ENCODE peak calls at places on chromosomes 4 and X, in six cellular contexts. W is PC-9, T is astrocyte of the spinal cord, F is right lobe of liver, V is AG10803, P is stomach. A is an unnamed sample.

GRCh38 chrX:3256868-3257267 is 89.6 kb downstream of the MXRA5 start:
- DNase-seq in T (no peak), P (no peak), V (no peak), W (no peak), F (no peak), A (no peak)

GRCh38 chrX:96924581-96924980 is 40.9 kb downstream of the RPA4 start:
- DNase-seq in F (no peak), T (no peak), P (no peak), W (no peak), V (no peak), A (no peak)

GRCh38 chr4:28788929-28789490 is 1928.4 kb downstream of the STIM2 start:
- DNase-seq in V (no peak), F (no peak), P (no peak), W (no peak), T (no peak), A (no peak)

GRCh38 chrX:152202886-152203285 is 64.5 kb upstream of the MAGEA10 start:
- DNase-seq in P (no peak), T (no peak), W (no peak), V (no peak), F (no peak), A (no peak)

GRCh38 chr4:57905965-57906364 is 795.8 kb upstream of the IGFBP7 start:
- DNase-seq in V (no peak), T (no peak), W (peak; percentile 1), F (no peak), P (no peak), A (no peak)

GRCh38 chrX:20623448-20623847 is 356.7 kb upstream of the RPS6KA3 start:
- DNase-seq in W (no peak), T (peak; percentile 5), F (no peak), V (no peak), P (no peak), A (no peak)

GRCh38 chrX:150873616-150874015 is 24.9 kb downstream of the CD99L2 start:
- DNase-seq in F (peak; percentile 47), W (peak; percentile 18), T (peak; percentile 35), V (no peak), P (peak; percentile 37), A (no peak)

GRCh38 chr4:88143504-88143903 is 14.9 kb downstream of the ABCG2 start:
- DNase-seq in W (no peak), P (no peak), T (peak; percentile 65), F (no peak), V (no peak), A (no peak)

GRCh38 chrX:78024349-78025108 is 55.1 kb upstream of the PGAM4 start:
- DNase-seq in W (peak; percentile 32), V (no peak), T (no peak), F (no peak), P (peak; percentile 71), A (no peak)

GRCh38 chrX:15497865-15498264 is 2.7 kb upstream of the BMX start:
- DNase-seq in F (no peak), V (peak; percentile 15), T (peak; percentile 24), P (peak; percentile 47), W (peak; percentile 61), A (no peak)

DNA sequence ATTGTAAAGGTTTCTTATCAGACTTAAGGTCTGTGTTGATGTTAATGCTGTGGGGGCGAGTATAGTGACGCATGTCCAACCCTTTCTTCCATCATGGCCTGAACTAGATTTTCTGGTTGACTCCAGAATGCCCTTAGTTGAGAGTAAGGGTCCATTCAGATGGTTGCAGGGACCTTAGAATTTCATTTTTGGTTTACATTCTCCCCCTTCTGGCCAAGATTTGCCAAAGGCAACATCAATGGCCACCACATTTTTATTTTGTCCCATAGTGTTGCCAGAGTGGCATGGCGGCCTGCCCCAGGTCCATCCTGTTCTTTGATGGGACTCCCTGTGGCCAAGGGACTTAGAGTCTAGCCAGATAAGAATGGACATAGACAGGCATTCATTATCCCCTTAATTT is 368.5 kb downstream of the GPM6A start:
- DNase-seq in T (no peak), F (no peak), V (no peak), P (no peak), W (no peak), A (no peak)
- TF ChIP-seq CTCF in T (peak; percentile 25), F (no peak), V (peak; percentile 16), P (no peak), W (no peak), A (no peak)

DNA sequence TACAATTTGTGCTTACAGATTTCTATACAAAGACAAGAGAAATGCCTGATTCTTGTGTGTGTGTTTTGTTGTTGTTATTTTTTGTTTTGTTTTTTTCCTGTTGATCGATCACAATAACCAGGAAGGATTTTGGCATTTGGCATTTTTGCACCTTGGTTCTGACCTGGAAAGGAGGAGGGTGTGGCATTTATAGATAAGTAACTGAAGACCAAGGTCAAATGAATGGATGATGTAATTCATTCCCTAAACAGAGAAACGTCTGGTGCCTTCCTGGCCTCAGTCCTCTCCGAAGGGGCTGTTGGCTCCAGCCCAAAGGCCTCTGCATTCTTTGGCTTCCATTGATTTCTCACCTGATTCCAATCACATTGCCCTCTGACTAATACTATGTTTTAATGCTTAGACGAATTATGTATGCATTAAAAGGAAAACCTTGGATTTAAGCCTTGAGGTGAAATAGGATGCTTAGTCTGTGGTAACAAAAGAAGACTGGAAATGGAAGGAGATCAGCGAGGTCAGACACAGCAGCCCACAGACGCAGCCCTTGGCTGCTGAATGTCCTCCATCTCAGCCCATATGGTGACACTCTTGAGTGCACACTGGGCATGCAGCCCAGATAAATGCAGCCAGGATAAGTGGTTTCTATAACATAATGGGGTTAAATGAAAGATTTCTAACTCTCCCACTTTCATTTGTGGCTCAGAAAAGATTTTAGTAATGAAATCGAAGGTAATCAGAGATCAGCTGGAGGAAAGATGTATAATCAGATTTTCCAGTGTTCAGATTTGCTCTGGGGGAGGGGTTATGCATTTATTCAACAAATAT is 60.5 kb upstream of the TRIM2 start:
- DNase-seq in W (peak; percentile 68), T (peak; percentile 74), V (peak; percentile 56), P (peak; percentile 35), F (no peak), A (no peak)
- H3K4me3 ChIP-seq in W (peak overlapping the region; percentile 29), T (no peak overlapping the region), V (no peak overlapping the region), P (no peak overlapping the region), F (no peak overlapping the region), A (no peak overlapping the region)

GRCh38 chrX:153922286-153922573 is 3.8 kb downstream of the ARHGAP4 start:
- DNase-seq in F (no peak), P (no peak), W (no peak), V (no peak), T (no peak), A (no peak)

GRCh38 chrX:153925739-153926593 is at the start of gene ARHGAP4:
- DNase-seq in W (peak; percentile 40), T (no peak), V (no peak), F (peak; percentile 36), P (no peak), A (no peak)

GRCh38 chrX:153922932-153923857 is 2.9 kb downstream of the ARHGAP4 start:
- DNase-seq in F (peak; percentile 85), T (peak; percentile 45), P (peak; percentile 88), V (peak; percentile 46), W (no peak), A (no peak)

GRCh38 chrX:153925387-153925738 is 701 bp downstream of the ARHGAP4 start:
- DNase-seq in P (no peak), W (no peak), V (no peak), T (no peak), F (no peak), A (no peak)

DNA sequence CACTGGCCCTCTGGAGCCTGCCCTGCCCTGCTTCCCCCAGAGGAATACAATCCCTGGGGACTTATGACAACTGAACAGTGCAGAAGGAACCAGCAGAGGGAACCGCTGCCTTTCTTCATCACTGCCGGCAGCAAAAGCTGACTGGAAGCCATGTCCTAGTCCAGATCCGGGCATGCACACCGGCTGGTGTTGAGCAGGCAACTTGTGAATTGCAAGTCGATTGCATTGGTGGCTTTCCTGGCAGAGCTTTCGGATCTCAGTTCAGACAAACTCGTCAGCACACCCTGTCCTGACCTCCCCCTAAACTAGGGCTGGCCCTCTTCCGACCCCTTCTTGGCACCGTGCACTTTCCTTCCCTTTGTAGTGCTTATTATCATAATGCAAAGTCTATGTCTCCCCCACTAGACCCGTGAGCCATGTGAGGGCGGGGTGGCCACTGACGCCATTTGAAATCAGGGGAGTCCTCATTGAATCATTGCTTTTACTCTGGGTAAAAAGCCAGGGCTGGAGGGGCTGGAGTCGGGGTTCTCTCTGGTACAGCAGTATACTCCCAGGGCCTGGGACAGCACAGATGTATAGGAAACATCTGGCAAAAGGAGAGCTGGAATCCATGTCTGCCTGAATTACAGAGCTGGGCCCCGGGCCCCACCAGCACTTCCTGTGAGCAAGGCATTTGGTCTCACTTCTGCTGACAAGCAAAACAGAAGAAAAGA is 1.8 kb downstream of the ARHGAP4 start:
- DNase-seq in W (no peak), F (peak; percentile 41), V (peak; percentile 49), P (peak; percentile 44), T (peak; percentile 23), A (no peak)
- TF ChIP-seq CTCF in W (peak; percentile 32), F (no peak), V (no peak), P (no peak), T (peak; percentile 25), A (peak; percentile 15)

GRCh38 chr4:84821064-84821463 is 145.4 kb downstream of the WDFY3 start:
- DNase-seq in T (no peak), W (no peak), F (no peak), V (no peak), P (no peak), A (peak; percentile 38)

GRCh38 chr4:84825701-84826100 is 140.8 kb downstream of the WDFY3 start:
- DNase-seq in P (no peak), T (no peak), F (no peak), W (no peak), V (no peak), A (no peak)

DNA sequence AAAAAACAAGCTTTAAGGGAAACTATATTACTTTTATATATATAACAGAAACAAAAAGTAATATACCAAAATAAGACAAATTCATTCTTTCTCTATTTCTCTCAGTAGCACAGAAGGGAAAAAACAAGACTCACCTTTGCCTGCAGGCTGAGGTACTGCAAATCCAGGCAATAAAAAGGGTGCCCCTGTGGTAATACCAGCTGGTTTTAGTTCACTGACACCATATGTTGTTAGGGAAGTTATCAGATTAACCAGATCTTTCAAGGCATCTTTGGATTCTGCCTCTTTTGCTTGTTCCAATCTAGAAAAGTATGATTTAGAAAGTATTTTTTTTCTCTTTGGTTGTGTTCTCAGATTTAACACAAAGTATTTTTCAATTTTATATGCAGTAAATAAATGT is 139.8 kb downstream of the WDFY3 start:
- DNase-seq in P (no peak), W (no peak), T (no peak), F (no peak), V (no peak), A (no peak)
- H3K4me3 ChIP-seq in P (no peak overlapping the region), W (no peak overlapping the region), T (no peak overlapping the region), F (no peak overlapping the region), V (no peak overlapping the region), A (no peak overlapping the region)

A was measured in LNCaP clone FGC.